ENCODE peak calls at places on chromosomes 13 and 19, in four cellular contexts. One of them, this sample, is unnamed.

GRCh38 chr13:29707876-29708543 is 112.5 kb upstream of the SLC7A1 start:
- DNase-seq in Caki2: no peak
- DNase-seq in neural progenitor cell: peak; percentile 74
- DNase-seq in head of caudate nucleus: peak; percentile 16
- DNase-seq in this sample: peak; percentile 17

GRCh38 chr13:57633141-57633949 is 1.8 kb downstream of the PCDH17 start:
- DNase-seq in Caki2: no peak
- DNase-seq in neural progenitor cell: peak; percentile 75
- DNase-seq in head of caudate nucleus: peak; percentile 90
- DNase-seq in this sample: no peak

GRCh38 chr13:106178816-106179215 is 356.6 kb downstream of the EFNB2 start:
- DNase-seq in Caki2: no peak
- DNase-seq in neural progenitor cell: no peak
- DNase-seq in head of caudate nucleus: no peak
- DNase-seq in this sample: no peak

GRCh38 chr13:34265016-34265692 is 447.2 kb downstream of the RFC3 start:
- DNase-seq in Caki2: no peak
- DNase-seq in neural progenitor cell: no peak
- DNase-seq in head of caudate nucleus: no peak
- DNase-seq in this sample: no peak

GRCh38 chr19:31718041-31718440 is 368.8 kb upstream of the TSHZ3 start:
- DNase-seq in Caki2: no peak
- DNase-seq in neural progenitor cell: no peak
- DNase-seq in head of caudate nucleus: no peak
- DNase-seq in this sample: no peak

GRCh38 chr13:93244141-93244917 is 17.7 kb downstream of the GPC6 start:
- DNase-seq in Caki2: peak; percentile 59
- DNase-seq in neural progenitor cell: peak; percentile 51
- DNase-seq in head of caudate nucleus: no peak
- DNase-seq in this sample: no peak

GRCh38 chr13:78383899-78384298 is 219.5 kb downstream of the POU4F1 start:
- DNase-seq in Caki2: no peak
- DNase-seq in neural progenitor cell: no peak
- DNase-seq in head of caudate nucleus: no peak
- DNase-seq in this sample: no peak

GRCh38 chr13:104831823-104832222 is 1703.6 kb downstream of the EFNB2 start:
- DNase-seq in Caki2: no peak
- DNase-seq in neural progenitor cell: peak; percentile 7
- DNase-seq in head of caudate nucleus: no peak
- DNase-seq in this sample: no peak

GRCh38 chr13:79621902-79622301 is 140.9 kb downstream of the NDFIP2 start:
- DNase-seq in Caki2: no peak
- DNase-seq in neural progenitor cell: no peak
- DNase-seq in head of caudate nucleus: no peak
- DNase-seq in this sample: no peak

GRCh38 chr13:112908342-112908741 is 60.7 kb upstream of the MCF2L start:
- DNase-seq in Caki2: no peak
- DNase-seq in neural progenitor cell: no peak
- DNase-seq in head of caudate nucleus: no peak
- DNase-seq in this sample: no peak

GRCh38 chr19:39192846-39193245 is 3.9 kb upstream of the NCCRP1 start:
- DNase-seq in Caki2: no peak
- DNase-seq in neural progenitor cell: no peak
- DNase-seq in head of caudate nucleus: no peak
- DNase-seq in this sample: no peak

GRCh38 chr19:17602217-17602616 is 46.8 kb downstream of the COLGALT1 start:
- DNase-seq in Caki2: no peak
- DNase-seq in neural progenitor cell: no peak
- DNase-seq in head of caudate nucleus: no peak
- DNase-seq in this sample: no peak

GRCh38 chr19:2184422-2185012 is 20.8 kb downstream of the DOT1L start:
- DNase-seq in Caki2: no peak
- DNase-seq in neural progenitor cell: no peak
- DNase-seq in head of caudate nucleus: no peak
- DNase-seq in this sample: no peak

GRCh38 chr19:48196321-48196761 is 25.9 kb downstream of the ZSWIM9 start:
- DNase-seq in Caki2: no peak
- DNase-seq in neural progenitor cell: no peak
- DNase-seq in head of caudate nucleus: no peak
- DNase-seq in this sample: no peak

GRCh38 chr19:40586611-40587010 is 9.9 kb downstream of the SHKBP1 start:
- DNase-seq in Caki2: no peak
- DNase-seq in neural progenitor cell: no peak
- DNase-seq in head of caudate nucleus: no peak
- DNase-seq in this sample: no peak

GRCh38 chr13:40484981-40485380 is 181.5 kb downstream of the FOXO1 start:
- DNase-seq in Caki2: no peak
- DNase-seq in neural progenitor cell: no peak
- DNase-seq in head of caudate nucleus: no peak
- DNase-seq in this sample: peak; percentile 58

GRCh38 chr13:99617474-99618255 is 116.4 kb downstream of the TM9SF2 start:
- DNase-seq in Caki2: peak; percentile 7
- DNase-seq in neural progenitor cell: peak; percentile 83
- DNase-seq in head of caudate nucleus: peak; percentile 44
- DNase-seq in this sample: no peak

GRCh38 chr13:31929031-31929770 is 102.4 kb upstream of the FRY start:
- DNase-seq in Caki2: no peak
- DNase-seq in neural progenitor cell: no peak
- DNase-seq in head of caudate nucleus: no peak
- DNase-seq in this sample: no peak

GRCh38 chr13:26476111-26476743 is 81.3 kb upstream of the WASF3 start:
- DNase-seq in Caki2: no peak
- DNase-seq in neural progenitor cell: peak; percentile 52
- DNase-seq in head of caudate nucleus: no peak
- DNase-seq in this sample: peak; percentile 45

GRCh38 chr19:47230122-47230920 is 678 bp downstream of the BBC3 start:
- DNase-seq in Caki2: peak; percentile 61
- DNase-seq in neural progenitor cell: peak; percentile 77
- DNase-seq in head of caudate nucleus: no peak
- DNase-seq in this sample: peak; percentile 86

GRCh38 chr13:110565296-110565695 is 3.8 kb upstream of the RAB20 start:
- DNase-seq in Caki2: no peak
- DNase-seq in neural progenitor cell: no peak
- DNase-seq in head of caudate nucleus: no peak
- DNase-seq in this sample: no peak

GRCh38 chr13:47503468-47503867 is 497.6 kb downstream of the SUCLA2 start:
- DNase-seq in Caki2: no peak
- DNase-seq in neural progenitor cell: no peak
- DNase-seq in head of caudate nucleus: no peak
- DNase-seq in this sample: no peak

GRCh38 chr19:48613024-48613851 is 1.6 kb downstream of the FAM83E start:
- DNase-seq in Caki2: no peak
- DNase-seq in neural progenitor cell: no peak
- DNase-seq in head of caudate nucleus: peak; percentile 38
- DNase-seq in this sample: no peak

GRCh38 chr19:13861714-13862531 is 15.0 kb upstream of the NANOS3 start:
- DNase-seq in Caki2: peak; percentile 94
- DNase-seq in neural progenitor cell: peak; percentile 88
- DNase-seq in head of caudate nucleus: peak; percentile 90
- DNase-seq in this sample: peak; percentile 89

GRCh38 chr19:40348961-40349507 is 539 bp downstream of the PLD3 start:
- DNase-seq in Caki2: peak; percentile 64
- DNase-seq in neural progenitor cell: peak; percentile 39
- DNase-seq in head of caudate nucleus: no peak
- DNase-seq in this sample: no peak

GRCh38 chr19:45716314-45717130 is 14.2 kb downstream of the FBXO46 start:
- DNase-seq in Caki2: peak; percentile 40
- DNase-seq in neural progenitor cell: peak; percentile 40
- DNase-seq in head of caudate nucleus: peak; percentile 9
- DNase-seq in this sample: peak; percentile 5

GRCh38 chr19:52170863-52171320 is 529 bp downstream of the ZNF836 start:
- DNase-seq in Caki2: no peak
- DNase-seq in neural progenitor cell: peak; percentile 57
- DNase-seq in head of caudate nucleus: no peak
- DNase-seq in this sample: no peak

GRCh38 chr13:69935043-69935442 is 172.6 kb upstream of the ATXN8OS start:
- DNase-seq in Caki2: peak; percentile 4
- DNase-seq in neural progenitor cell: no peak
- DNase-seq in head of caudate nucleus: no peak
- DNase-seq in this sample: no peak

This sample was measured in CD8-positive, alpha-beta T cell.